ENCODE peak calls at places on chromosomes 16 and 17, in four cellular contexts. One of them, this sample, is unnamed.

GRCh38 chr16:80606221-80606766 is 65.5 kb downstream of the DYNLRB2 start:
- DNase-seq in T-helper 17 cell: no peak
- DNase-seq in stimulated activated CD4-positive, alpha-beta T cell treated with anti-CD3 and anti-CD28 coated beads, TNF-alpha, amount 100 ng/mL, for 48 hours: no peak
- DNase-seq in HCEC 1CT: no peak
- DNase-seq in this sample: no peak

GRCh38 chr16:56848955-56849689 is 15.9 kb upstream of the SLC12A3 start:
- DNase-seq in T-helper 17 cell: no peak
- DNase-seq in stimulated activated CD4-positive, alpha-beta T cell treated with anti-CD3 and anti-CD28 coated beads, TNF-alpha, amount 100 ng/mL, for 48 hours: no peak
- DNase-seq in HCEC 1CT: peak; percentile 79
- DNase-seq in this sample: no peak

GRCh38 chr17:78736526-78737079 is 45.5 kb downstream of the CYTH1 start:
- DNase-seq in T-helper 17 cell: peak; percentile 67
- DNase-seq in stimulated activated CD4-positive, alpha-beta T cell treated with anti-CD3 and anti-CD28 coated beads, TNF-alpha, amount 100 ng/mL, for 48 hours: no peak
- DNase-seq in HCEC 1CT: no peak
- DNase-seq in this sample: no peak

GRCh38 chr17:62098623-62099231 is 33.6 kb upstream of the MED13 start:
- DNase-seq in T-helper 17 cell: no peak
- DNase-seq in stimulated activated CD4-positive, alpha-beta T cell treated with anti-CD3 and anti-CD28 coated beads, TNF-alpha, amount 100 ng/mL, for 48 hours: no peak
- DNase-seq in HCEC 1CT: no peak
- DNase-seq in this sample: no peak

GRCh38 chr16:2821483-2822157 is 4.6 kb downstream of the PRSS21 start:
- DNase-seq in T-helper 17 cell: no peak
- DNase-seq in stimulated activated CD4-positive, alpha-beta T cell treated with anti-CD3 and anti-CD28 coated beads, TNF-alpha, amount 100 ng/mL, for 48 hours: no peak
- DNase-seq in HCEC 1CT: no peak
- DNase-seq in this sample: no peak

GRCh38 chr16:82055728-82056549 is 20.9 kb downstream of the HSD17B2 start:
- DNase-seq in T-helper 17 cell: no peak
- DNase-seq in stimulated activated CD4-positive, alpha-beta T cell treated with anti-CD3 and anti-CD28 coated beads, TNF-alpha, amount 100 ng/mL, for 48 hours: no peak
- DNase-seq in HCEC 1CT: no peak
- DNase-seq in this sample: no peak

GRCh38 chr17:80497726-80498241 is 21.4 kb upstream of the NPTX1 start:
- DNase-seq in T-helper 17 cell: no peak
- DNase-seq in stimulated activated CD4-positive, alpha-beta T cell treated with anti-CD3 and anti-CD28 coated beads, TNF-alpha, amount 100 ng/mL, for 48 hours: no peak
- DNase-seq in HCEC 1CT: no peak
- DNase-seq in this sample: no peak

GRCh38 chr16:69273009-69273408 is 38.1 kb upstream of the VPS4A start:
- DNase-seq in T-helper 17 cell: no peak
- DNase-seq in stimulated activated CD4-positive, alpha-beta T cell treated with anti-CD3 and anti-CD28 coated beads, TNF-alpha, amount 100 ng/mL, for 48 hours: no peak
- DNase-seq in HCEC 1CT: peak; percentile 96
- DNase-seq in this sample: no peak

GRCh38 chr16:23581746-23582145 is 14.4 kb downstream of the NDUFAB1 start:
- DNase-seq in T-helper 17 cell: no peak
- DNase-seq in stimulated activated CD4-positive, alpha-beta T cell treated with anti-CD3 and anti-CD28 coated beads, TNF-alpha, amount 100 ng/mL, for 48 hours: no peak
- DNase-seq in HCEC 1CT: no peak
- DNase-seq in this sample: no peak